ENCODE peak calls at places on chromosome 11, in six cellular contexts. P is Peyer's patch, I is choroid plexus epithelial cell, W is astrocyte, E is GM12865, K is progenitor cell of endocrine pancreas. U is an unnamed sample.

GRCh38 chr11:15216678-15217077 is 102.0 kb downstream of the INSC start:
- DNase-seq in I (peak), W (no peak), P (no peak), K (no peak), E (peak), U (no peak)

GRCh38 chr11:134250675-134251074 is 2.5 kb downstream of the THYN1 start:
- DNase-seq in P (no peak), W (no peak), K (no peak), I (no peak), E (no peak), U (no peak)

GRCh38 chr11:62125316-62125715 is 1.5 kb downstream of the INCENP start:
- DNase-seq in W (no peak), K (no peak), E (peak), I (no peak), P (no peak), U (no peak)

GRCh38 chr11:73176892-73177155 is 34.7 kb upstream of the FCHSD2 start:
- DNase-seq in K (no peak), P (no peak), W (no peak), E (no peak), I (no peak), U (no peak)

GRCh38 chr11:130652671-130653335 is 204.4 kb downstream of the ADAMTS15 start:
- DNase-seq in K (no peak), W (peak), P (peak), E (peak), I (peak), U (no peak)

GRCh38 chr11:62856333-62856910 is 17.0 kb upstream of the WDR74 start:
- DNase-seq in E (peak), I (no peak), K (no peak), W (no peak), P (no peak), U (no peak)

GRCh38 chr11:2525166-2525861 is 80.5 kb downstream of the KCNQ1 start:
- DNase-seq in I (no peak), E (no peak), P (peak), W (no peak), K (peak), U (peak)

GRCh38 chr11:17273668-17274321 is 2.7 kb upstream of the NUCB2 start:
- DNase-seq in E (peak), W (no peak), P (no peak), K (no peak), I (no peak), U (no peak)

GRCh38 chr11:93567406-93567819 is 24.2 kb upstream of the SMCO4 start:
- DNase-seq in E (no peak), K (no peak), W (peak), P (no peak), I (peak), U (no peak)

GRCh38 chr11:115924744-115925567 is 420.7 kb upstream of the CADM1 start:
- DNase-seq in E (peak), W (peak), P (no peak), I (no peak), K (no peak), U (no peak)

DNA sequence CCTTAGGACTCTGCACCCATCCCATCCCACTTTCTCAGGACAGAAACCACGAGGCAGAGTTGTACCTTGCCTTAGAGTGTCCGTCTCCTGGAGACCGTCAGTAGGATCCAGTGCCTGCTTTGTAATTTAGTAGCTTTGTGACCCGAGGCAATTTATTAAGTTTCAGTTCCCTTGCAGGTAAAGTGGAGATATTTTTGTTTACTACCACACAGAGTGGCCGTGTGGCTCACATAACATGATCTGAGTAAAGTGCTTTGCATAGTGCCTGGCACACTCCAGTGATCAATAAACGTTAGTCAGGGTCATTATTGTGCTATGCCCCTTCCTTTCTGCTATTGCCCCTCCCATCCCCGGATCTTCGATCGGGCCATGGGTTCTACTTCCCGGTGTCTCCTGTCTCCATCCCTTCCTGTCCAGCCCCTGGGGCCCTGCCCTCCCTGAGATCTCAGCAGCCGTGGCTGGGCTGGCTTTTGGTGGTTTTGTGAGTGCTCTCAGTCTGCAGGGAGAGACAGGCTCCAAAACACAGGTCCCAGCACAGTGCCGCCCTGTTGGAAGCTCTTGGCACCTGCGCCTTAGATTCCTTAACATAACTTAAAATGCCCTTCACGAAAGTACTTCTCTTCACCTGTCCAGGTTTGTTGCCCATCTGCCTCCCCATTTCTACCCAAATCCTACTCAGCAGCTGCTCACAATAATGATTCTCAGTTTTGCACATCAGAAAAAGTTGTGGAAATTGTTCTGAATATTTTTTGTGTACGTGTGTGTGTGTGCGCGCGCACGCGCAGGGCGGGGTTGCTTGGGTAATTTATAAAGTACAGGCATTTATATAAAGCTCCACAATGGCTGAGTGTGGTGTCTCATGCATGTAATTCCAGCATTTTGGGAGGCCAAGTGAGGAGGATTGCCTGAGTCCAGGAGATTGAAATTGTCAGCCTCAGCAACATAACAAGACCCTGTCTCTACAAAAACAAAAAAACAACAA is 753.7 kb downstream of the NTM start:
- DNase-seq in W (no peak), I (no peak), K (no peak), P (no peak), E (peak), U (no peak)
- TF ChIP-seq CTCF in W (no peak), I (peak), K (peak), P (no peak), E (peak), U (peak)

GRCh38 chr11:19428206-19429001 is 187.7 kb upstream of the E2F8 start:
- DNase-seq in W (no peak), K (no peak), P (no peak), E (no peak), I (no peak), U (no peak)
- TF ChIP-seq CTCF in W (no peak), K (no peak), P (no peak), E (no peak), I (peak), U (no peak)

GRCh38 chr11:102935514-102935913 is 20.0 kb downstream of the MMP13 start:
- DNase-seq in W (no peak), E (no peak), K (no peak), P (no peak), I (no peak), U (no peak)
- TF ChIP-seq CTCF in W (no peak), E (no peak), K (no peak), P (no peak), I (peak), U (peak)

DNA sequence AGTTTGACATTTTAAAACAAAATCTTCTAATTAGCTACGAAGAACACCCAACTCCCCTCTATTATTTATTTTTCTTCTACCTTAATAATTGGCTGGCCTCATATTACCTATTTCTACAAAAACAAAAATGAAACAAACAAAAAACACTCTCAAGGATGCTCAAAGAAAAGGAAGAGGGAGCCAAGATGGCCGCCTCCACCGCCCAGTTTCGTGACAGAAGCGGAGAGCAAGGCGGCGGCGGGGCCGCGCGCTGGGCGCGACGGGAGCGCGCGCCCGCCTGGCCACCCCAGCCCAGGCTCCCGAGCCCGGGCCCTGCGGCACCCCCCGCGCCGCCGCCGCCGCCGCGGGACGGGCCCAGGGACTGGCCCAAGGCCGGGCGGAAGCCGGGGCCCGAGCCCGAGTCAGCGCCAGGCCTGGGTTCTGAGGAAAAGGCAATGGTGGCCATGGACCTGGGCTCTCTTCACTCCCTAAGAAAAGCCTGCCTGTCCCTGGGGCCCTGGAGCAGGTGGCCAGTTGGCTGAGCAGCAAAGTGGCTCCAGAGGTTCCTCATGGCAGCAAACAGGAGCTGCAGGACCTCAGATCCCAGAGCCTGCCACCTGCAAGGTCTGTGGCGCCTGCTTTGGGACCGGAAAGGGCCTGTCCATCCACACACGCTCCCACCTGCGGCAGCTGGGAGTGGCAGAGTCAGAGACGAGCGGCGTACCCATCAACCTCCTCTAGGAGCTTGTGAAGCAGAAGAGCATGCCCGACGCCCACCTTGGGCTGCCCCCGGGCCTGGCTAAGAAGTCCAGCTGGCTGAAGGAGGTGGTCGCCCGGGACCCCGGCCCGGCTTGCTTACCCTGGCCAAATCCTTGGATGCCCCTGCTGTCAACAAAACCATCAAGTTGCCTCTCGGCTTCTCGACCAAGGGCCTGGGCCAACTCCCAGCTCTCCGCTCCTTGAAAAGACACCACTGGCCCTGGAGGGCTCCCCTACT is 543.2 kb upstream of the CCDC179 start:
- DNase-seq in P (no peak), K (no peak), I (no peak), E (no peak), W (no peak), U (no peak)
- TF ChIP-seq CTCF in P (no peak), K (no peak), I (no peak), E (no peak), W (no peak), U (no peak)

GRCh38 chr11:12017865-12018453 is 9.5 kb upstream of the DKK3 start:
- DNase-seq in W (peak), K (no peak), E (no peak), I (peak), P (no peak), U (no peak)
- TF ChIP-seq CTCF in W (no peak), K (no peak), E (no peak), I (no peak), P (no peak), U (no peak)

GRCh38 chr11:5317301-5317700 is 6.8 kb downstream of the OR51B2 start:
- DNase-seq in P (no peak), I (peak), E (no peak), W (no peak), K (no peak), U (no peak)
- TF ChIP-seq CTCF in P (no peak), I (no peak), E (no peak), W (no peak), K (no peak), U (no peak)

U was measured in glutamatergic neuron.